ENCODE peak calls at places on chromosomes 4 and X, in eight cellular contexts. W is thoracic aorta, D is NCI-H1417, L is endodermal cell, B is mesenteric fat pad, P is fibroblast of lung, F is NCI-H345, Y is stomach. Z is an unnamed sample.

GRCh38 chrX:39196192-39197102 is 395.2 kb downstream of the MID1IP1 start:
- DNase-seq in W (no peak), D (no peak), L (peak), B (no peak), P (peak), F (peak), Y (peak), Z (peak)

GRCh38 chrX:115324194-115324593 is 34.7 kb downstream of the LUZP4 start:
- DNase-seq in W (no peak), D (no peak), L (no peak), B (no peak), P (peak), F (no peak), Y (peak), Z (no peak)

GRCh38 chr4:61462451-61463326 is 262.6 kb downstream of the ADGRL3 start:
- DNase-seq in W (no peak), D (no peak), L (no peak), B (no peak), P (peak), F (no peak), Y (peak), Z (no peak)

GRCh38 chr4:30760560-30760959 is 40.4 kb downstream of the PCDH7 start:
- DNase-seq in W (no peak), D (no peak), L (no peak), B (no peak), P (no peak), F (no peak), Y (no peak), Z (no peak)

GRCh38 chr4:104728380-104729122 is 233.9 kb upstream of the CXXC4 start:
- DNase-seq in W (no peak), D (no peak), L (no peak), B (no peak), P (peak), F (no peak), Y (no peak), Z (no peak)

GRCh38 chrX:131739823-131740222 is 195.9 kb downstream of the OR13H1 start:
- DNase-seq in W (no peak), D (no peak), L (no peak), B (no peak), P (no peak), F (no peak), Y (no peak), Z (no peak)

GRCh38 chr4:169098969-169099685 is 89.1 kb upstream of the CBR4 start:
- DNase-seq in W (no peak), D (no peak), L (peak), B (no peak), P (peak), F (no peak), Y (no peak), Z (no peak)

GRCh38 chr4:76525751-76526150 is 90.7 kb downstream of the SHROOM3 start:
- DNase-seq in W (no peak), D (no peak), L (no peak), B (no peak), P (no peak), F (no peak), Y (no peak), Z (no peak)

GRCh38 chrX:75596178-75596577 is 73.3 kb upstream of the ZDHHC15 start:
- DNase-seq in W (peak), D (no peak), L (no peak), B (no peak), P (no peak), F (no peak), Y (no peak), Z (no peak)

GRCh38 chr4:157994863-157995262 is 178.0 kb downstream of the GASK1B start:
- DNase-seq in W (no peak), D (peak), L (no peak), B (no peak), P (peak), F (no peak), Y (no peak), Z (no peak)

GRCh38 chr4:71189471-71189870 is 149.3 kb upstream of the SLC4A4 start:
- DNase-seq in W (no peak), D (no peak), L (no peak), B (no peak), P (peak), F (no peak), Y (no peak), Z (no peak)

GRCh38 chr4:164304240-164304639 is 449.7 kb upstream of the SMIM31 start:
- DNase-seq in W (no peak), D (no peak), L (no peak), B (no peak), P (no peak), F (no peak), Y (no peak), Z (no peak)

GRCh38 chrX:20300822-20301221 is 34.1 kb upstream of the RPS6KA3 start:
- DNase-seq in W (no peak), D (peak), L (no peak), B (no peak), P (no peak), F (no peak), Y (no peak), Z (peak)

GRCh38 chr4:80079255-80079923 is 6.4 kb upstream of the ANTXR2 start:
- DNase-seq in W (no peak), D (no peak), L (no peak), B (no peak), P (no peak), F (no peak), Y (no peak), Z (no peak)

GRCh38 chr4:78749972-78750727 is 26.0 kb upstream of the BMP2K start:
- DNase-seq in W (no peak), D (peak), L (no peak), B (no peak), P (no peak), F (no peak), Y (no peak), Z (no peak)

Z was measured in ELF-1.